ENCODE peak calls at places on chromosome 11, in eight cellular contexts. H is body of pancreas, C is suprapubic skin, D is fibroblast of lung, R is heart right ventricle, W is aorta, G is Karpas-422, A is SJSA1. U is an unnamed sample.
A peak's percentile ranks its signal among the peaks of the same experiment; 100 is the strongest.

GRCh38 chr11:14119357-14119756 is 156.8 kb downstream of the SPON1 start:
- DNase-seq in C (no peak), G (no peak), D (no peak), R (no peak), H (no peak), W (no peak), A (no peak), U (no peak)

GRCh38 chr11:14500181-14500651 is 605 bp upstream of the COPB1 start:
- DNase-seq in R (peak; percentile 48), D (peak; percentile 62), G (peak; percentile 77), A (no peak), W (peak; percentile 77), C (no peak), H (peak; percentile 68), U (peak; percentile 42)

GRCh38 chr11:31786996-31787685 is 24.0 kb downstream of the PAX6 start:
- DNase-seq in A (no peak), G (no peak), C (no peak), W (no peak), R (no peak), H (no peak), D (peak; percentile 17), U (no peak)

GRCh38 chr11:33622231-33622630 is 78.4 kb downstream of the C11orf91 start:
- DNase-seq in R (no peak), G (peak; percentile 32), D (peak; percentile 90), A (no peak), W (no peak), H (no peak), C (no peak), U (no peak)

GRCh38 chr11:1234054-1234720 is 11.3 kb downstream of the MUC5B start:
- DNase-seq in H (no peak), W (peak; percentile 66), R (no peak), D (no peak), C (peak; percentile 61), A (no peak), G (no peak), U (no peak)

GRCh38 chr11:59030037-59030436 is 56.1 kb upstream of the GLYATL1B start:
- DNase-seq in W (no peak), D (no peak), A (no peak), R (no peak), G (no peak), H (no peak), C (no peak), U (no peak)

GRCh38 chr11:118917488-118918127 is 8.1 kb downstream of the BCL9L start:
- DNase-seq in A (no peak), W (no peak), D (peak; percentile 74), C (peak; percentile 92), H (peak; percentile 67), G (no peak), R (peak; percentile 50), U (peak; percentile 57)

GRCh38 chr11:108115495-108116140 is 5.7 kb upstream of the ACAT1 start:
- DNase-seq in R (peak; percentile 86), W (peak; percentile 94), H (peak; percentile 95), G (peak; percentile 72), A (no peak), C (peak; percentile 85), D (peak; percentile 87), U (peak; percentile 49)

GRCh38 chr11:20112291-20113146 is 47.8 kb downstream of the DBX1 start:
- DNase-seq in C (peak; percentile 72), G (no peak), R (peak; percentile 76), W (peak; percentile 92), H (peak; percentile 83), D (peak; percentile 99), A (peak; percentile 67), U (peak; percentile 72)

GRCh38 chr11:16223558-16223957 is 132.8 kb downstream of the SOX6 start:
- DNase-seq in W (no peak), G (no peak), C (no peak), R (no peak), D (no peak), H (no peak), A (no peak), U (no peak)

GRCh38 chr11:27388869-27389268 is 25.9 kb upstream of the CCDC34 start:
- DNase-seq in D (peak; percentile 71), R (no peak), W (no peak), H (no peak), C (no peak), G (no peak), A (no peak), U (no peak)

DNA sequence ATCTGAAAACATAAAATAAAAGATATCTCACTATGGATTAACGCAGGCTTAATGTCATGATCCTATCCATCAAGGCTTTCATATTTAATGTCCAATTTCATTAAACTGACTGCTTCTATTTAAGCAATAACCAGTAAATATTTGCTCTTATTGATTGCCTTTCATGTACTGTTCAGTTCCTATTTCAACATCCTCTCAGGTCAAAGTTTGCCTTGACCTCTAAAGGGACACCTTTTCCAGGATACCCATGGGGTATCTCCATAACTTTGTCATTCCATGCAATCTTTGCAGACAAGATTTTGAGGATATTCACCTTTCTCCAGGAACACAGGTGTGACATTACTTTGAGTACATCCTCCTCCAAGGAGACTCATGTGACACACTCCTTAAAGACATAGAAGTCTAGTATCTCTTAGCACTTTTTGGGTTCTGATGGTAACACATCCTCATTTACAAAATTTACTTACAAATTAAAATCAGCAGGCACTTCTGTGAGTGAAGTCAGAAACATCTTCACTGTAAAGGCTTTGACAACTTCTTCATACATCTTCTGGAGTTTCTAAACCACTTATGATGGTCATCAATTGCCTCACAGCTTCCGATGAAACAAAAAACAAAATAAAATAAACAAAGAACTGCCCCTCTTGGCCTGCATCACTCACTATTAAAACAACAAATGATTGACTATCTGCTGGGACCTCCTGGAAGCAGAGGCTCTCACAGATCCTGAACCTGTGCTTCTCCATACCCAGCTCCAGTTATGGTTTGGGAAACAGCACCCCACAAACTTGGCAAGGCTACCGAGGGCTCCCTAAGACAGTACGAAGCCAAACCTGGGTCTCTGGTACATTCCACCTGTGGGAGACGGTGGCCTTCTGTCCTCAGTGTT is 7.0 kb upstream of the SLC22A25 start:
- DNase-seq in C (no peak), D (no peak), W (no peak), A (no peak), H (no peak), G (no peak), R (no peak), U (no peak)
- H3K27ac ChIP-seq in C (no peak overlapping the region), D (no peak overlapping the region), W (no peak overlapping the region), A (no peak overlapping the region), H (no peak overlapping the region), G (no peak overlapping the region), R (no peak overlapping the region), U (no peak overlapping the region)

GRCh38 chr11:124625504-124626168 is 3.0 kb downstream of the TBRG1 start:
- DNase-seq in C (no peak), R (no peak), G (no peak), W (no peak), D (no peak), A (no peak), H (no peak), U (no peak)
- H3K36me3 ChIP-seq in C (peaks cover 33% of the 10 kb centered on the region), R (peaks cover 65% of the 10 kb centered on the region), G (peaks cover 4% of the 10 kb centered on the region), W (peaks cover 9% of the 10 kb centered on the region), D (peaks cover 7% of the 10 kb centered on the region), A (peaks cover 33% of the 10 kb centered on the region), H (no peaks in the 10 kb centered on the region), U (peaks cover 11% of the 10 kb centered on the region)

DNA sequence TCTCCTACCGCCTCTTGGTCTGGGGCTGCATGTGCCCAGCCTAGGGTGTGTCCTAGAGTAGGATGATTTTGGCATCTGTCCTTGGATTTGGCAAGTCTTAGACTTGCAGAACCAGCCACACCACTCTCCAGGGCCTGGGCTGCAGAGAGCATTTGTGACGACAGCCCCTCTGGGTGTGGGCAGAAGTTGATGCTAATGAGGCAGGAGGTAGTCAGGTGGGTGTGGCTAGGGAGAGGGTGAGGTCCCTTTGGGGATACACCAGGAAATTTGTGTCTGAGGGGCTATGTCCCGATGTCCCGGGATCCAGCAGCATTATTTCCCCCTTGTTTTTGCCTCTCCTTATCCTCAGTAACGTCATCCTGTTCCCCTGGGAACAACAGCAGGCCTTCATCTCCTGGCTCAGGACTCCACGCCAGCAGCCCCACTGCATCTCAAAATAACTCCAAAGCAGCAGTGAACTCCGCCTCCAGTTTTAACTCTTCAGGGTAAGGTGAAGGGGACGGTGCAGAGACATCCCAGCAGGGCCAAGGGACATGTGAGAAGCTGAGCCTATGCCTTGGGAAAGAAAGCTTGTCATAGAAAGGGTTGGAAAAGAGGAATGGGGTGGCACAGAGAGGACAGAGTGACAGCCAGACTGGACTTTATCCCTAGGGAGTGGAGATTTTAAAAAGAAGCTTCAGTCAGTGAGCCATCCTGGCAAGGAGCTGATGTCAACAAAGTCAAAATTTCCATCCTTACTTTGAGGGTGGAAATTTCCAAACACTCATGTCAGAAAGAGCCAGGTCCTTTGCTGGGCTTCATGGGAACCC is 8.0 kb upstream of the TLCD5 start:
- DNase-seq in R (peak; percentile 85), G (no peak), W (no peak), A (no peak), H (peak; percentile 77), D (no peak), C (peak; percentile 85), U (peak; percentile 97)
- H3K27ac ChIP-seq in R (peak overlapping the region; percentile 71), G (no peak overlapping the region), W (no peak overlapping the region), A (no peak overlapping the region), H (no peak overlapping the region), D (no peak overlapping the region), C (peak overlapping the region; percentile 87), U (peak overlapping the region; percentile 15)

DNA sequence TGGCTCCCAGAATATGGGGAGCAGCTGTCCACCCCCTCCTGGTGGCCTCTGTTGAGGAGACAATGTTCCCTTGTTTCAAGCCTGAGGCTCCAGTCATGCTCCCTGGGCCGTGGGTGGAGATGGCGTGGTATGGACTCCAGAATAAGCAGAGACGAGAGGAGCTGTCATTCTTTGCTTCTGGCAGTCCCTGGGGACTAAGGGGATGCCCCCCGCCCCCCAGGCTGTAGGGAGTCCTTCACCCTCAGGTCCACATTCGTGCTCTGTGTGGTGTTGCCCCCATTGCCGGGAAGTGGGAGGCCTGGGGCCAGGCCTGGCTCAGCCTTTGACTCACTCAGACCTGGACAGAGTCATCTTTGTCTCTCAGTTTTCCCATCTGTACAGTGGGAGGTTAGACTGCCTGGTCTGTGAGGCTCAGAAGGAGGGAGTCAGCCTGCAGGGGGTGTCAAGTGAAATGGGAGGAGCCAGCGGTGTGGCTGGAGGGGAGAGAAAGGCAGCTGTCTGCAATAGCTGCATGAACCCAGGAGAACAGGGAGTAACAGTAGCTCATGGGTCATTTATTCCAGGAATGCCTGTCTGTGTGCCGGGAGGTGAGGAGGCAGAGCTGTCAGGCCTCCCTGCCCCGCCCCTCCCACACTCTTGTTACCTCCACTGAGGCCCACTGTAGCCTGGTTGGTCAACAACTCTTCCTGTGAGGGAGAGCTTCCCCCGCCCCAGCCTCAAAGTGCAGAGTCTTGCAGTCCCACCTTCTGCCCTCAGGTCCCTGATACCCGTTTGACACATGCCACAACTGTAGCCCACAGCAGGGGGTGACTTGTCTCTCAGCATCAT is 6.3 kb downstream of the ARHGEF17 start:
- DNase-seq in H (no peak), G (no peak), A (no peak), R (peak; percentile 54), D (peak; percentile 80), W (peak; percentile 84), C (no peak), U (no peak)
- H3K36me3 ChIP-seq in H (no peaks in the 10 kb centered on the region), G (no peaks in the 10 kb centered on the region), A (peaks cover 46% of the 10 kb centered on the region), R (peaks cover 23% of the 10 kb centered on the region), D (peaks cover 15% of the 10 kb centered on the region), W (no peaks in the 10 kb centered on the region), C (no peaks in the 10 kb centered on the region), U (no peaks in the 10 kb centered on the region)